ENCODE peak calls at places on chromosomes 5 and 9, in eight cellular contexts. G, R, H, L, X, S, N and J are unnamed samples.

GRCh38 chr9:112361602-112362001 is 18.3 kb upstream of the HSDL2 start:
- DNase-seq in R (no peak), H (no peak), X (peak; percentile 65), S (no peak), N (no peak), G (peak; percentile 59), L (no peak), J (no peak)

GRCh38 chr5:131999471-131999931 is 12.0 kb downstream of the ACSL6 start:
- DNase-seq in S (peak; percentile 65), G (no peak), H (no peak), R (no peak), L (no peak), N (no peak), X (no peak), J (no peak)

GRCh38 chr9:128470560-128470959 is 14.8 kb downstream of the ODF2 start:
- DNase-seq in L (no peak), G (peak; percentile 50), N (no peak), S (no peak), H (peak; percentile 57), R (no peak), X (peak; percentile 16), J (peak; percentile 43)

GRCh38 chr5:12467799-12468198 is 563.6 kb upstream of the CTNND2 start:
- DNase-seq in H (no peak), G (no peak), L (no peak), S (peak; percentile 58), R (no peak), N (no peak), X (no peak), J (no peak)

GRCh38 chr5:151388960-151389359 is 41.6 kb upstream of the SLC36A2 start:
- DNase-seq in H (no peak), N (no peak), L (no peak), G (no peak), X (no peak), S (no peak), R (no peak), J (no peak)

GRCh38 chr9:94925751-94926456 is 199.4 kb downstream of the AOPEP start:
- DNase-seq in G (no peak), H (no peak), S (no peak), R (peak; percentile 68), N (no peak), X (no peak), L (peak; percentile 81), J (no peak)

GRCh38 chr5:172223901-172224873 is 30.2 kb downstream of the EFCAB9 start:
- DNase-seq in X (no peak), G (no peak), R (no peak), N (no peak), H (no peak), L (no peak), S (no peak), J (no peak)

GRCh38 chr5:74895906-74896305 is 29.7 kb upstream of the FAM169A start:
- DNase-seq in L (no peak), N (peak; percentile 46), G (peak; percentile 59), S (no peak), R (no peak), H (no peak), X (peak; percentile 39), J (peak; percentile 40)

GRCh38 chr9:114689813-114690212 is 7.8 kb upstream of the TEX48 start:
- DNase-seq in X (no peak), L (no peak), G (no peak), R (no peak), H (no peak), S (no peak), N (no peak), J (no peak)

GRCh38 chr5:74192606-74193299 is 447.8 kb downstream of the ENC1 start:
- DNase-seq in G (no peak), H (peak; percentile 33), S (no peak), R (no peak), L (no peak), X (no peak), N (no peak), J (no peak)

GRCh38 chr5:169300468-169301385 is at the start of gene SLIT3:
- DNase-seq in G (peak; percentile 47), L (no peak), S (peak; percentile 78), X (peak; percentile 64), H (peak; percentile 78), R (no peak), N (peak; percentile 72), J (peak; percentile 40)

GRCh38 chr5:179211631-179212030 is 133.6 kb downstream of the ADAMTS2 start:
- DNase-seq in H (no peak), G (no peak), N (no peak), S (no peak), L (no peak), X (no peak), R (no peak), J (no peak)

GRCh38 chr5:125410501-125411162 is 664.2 kb upstream of the ZNF608 start:
- DNase-seq in S (no peak), H (no peak), L (no peak), N (no peak), R (no peak), G (peak; percentile 67), X (peak; percentile 46), J (no peak)

GRCh38 chr5:107959573-107960279 is 289.0 kb upstream of the EFNA5 start:
- DNase-seq in N (no peak), G (no peak), S (no peak), X (no peak), L (no peak), H (no peak), R (no peak), J (no peak)

GRCh38 chr9:113656771-113657670 is 193.5 kb downstream of the RGS3 start:
- DNase-seq in H (no peak), S (no peak), L (no peak), G (no peak), R (peak; percentile 21), X (no peak), N (no peak), J (no peak)

GRCh38 chr5:142725231-142726187 is 39.6 kb upstream of the FGF1 start:
- DNase-seq in H (no peak), R (no peak), X (no peak), N (no peak), L (no peak), G (no peak), S (no peak), J (no peak)

GRCh38 chr5:57094753-57095683 is 78.8 kb upstream of the GPBP1 start:
- DNase-seq in G (no peak), N (no peak), L (peak; percentile 68), X (peak; percentile 13), S (no peak), R (peak; percentile 82), H (no peak), J (no peak)

GRCh38 chr9:119368681-119369581 is at the start of gene BRINP1:
- DNase-seq in H (no peak), L (no peak), X (no peak), R (no peak), N (peak; percentile 15), G (no peak), S (no peak), J (no peak)

GRCh38 chr5:174078416-174078815 is 32.9 kb downstream of the NSG2 start:
- DNase-seq in R (no peak), S (no peak), G (no peak), H (no peak), X (no peak), L (no peak), N (no peak), J (no peak)

DNA sequence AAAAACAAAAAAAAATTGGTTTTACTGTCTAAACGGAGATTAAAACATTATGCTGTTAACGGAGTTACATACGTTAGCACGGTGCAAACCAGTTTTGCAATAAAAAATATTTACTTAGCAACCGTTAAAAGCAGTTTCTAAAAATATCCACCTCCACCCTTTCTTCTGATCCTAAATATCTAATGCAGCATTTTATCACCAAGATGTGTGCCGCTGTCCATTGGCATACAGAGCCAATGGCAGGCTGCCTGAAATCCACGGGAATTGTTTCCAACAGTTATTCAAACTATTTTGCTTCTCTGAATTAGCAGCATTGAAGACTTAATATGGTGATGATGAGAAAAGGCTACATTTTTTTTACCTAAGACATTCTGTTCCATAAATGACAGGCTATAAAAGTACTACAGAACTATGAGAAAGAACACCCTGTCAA is 61.6 kb downstream of the CSNK1A1 start:
- DNase-seq in X (peak; percentile 57), L (no peak), R (no peak), S (no peak), G (peak; percentile 43), H (no peak), N (no peak), J (no peak)
- H3K4me3 ChIP-seq in X (no peak overlapping the region), L (no peak overlapping the region), R (no peak overlapping the region), S (no peak overlapping the region), G (no peak overlapping the region), H (peak overlapping the region; percentile 13), N (no peak overlapping the region), J (no peak overlapping the region)

GRCh38 chr9:132910376-132910775 is 31.7 kb downstream of the SPACA9 start:
- DNase-seq in R (no peak), G (no peak), L (no peak), X (no peak), N (no peak), S (no peak), H (no peak), J (no peak)
- H3K36me3 ChIP-seq in R (peaks cover 2% of the 10 kb centered on the region), G (peaks cover 37% of the 10 kb centered on the region), L (peaks cover 2% of the 10 kb centered on the region), X (peaks cover 18% of the 10 kb centered on the region), N (peaks cover 94% of the 10 kb centered on the region), S (peaks cover 7% of the 10 kb centered on the region), H (peaks cover 95% of the 10 kb centered on the region), J (peaks cover 17% of the 10 kb centered on the region)

DNA sequence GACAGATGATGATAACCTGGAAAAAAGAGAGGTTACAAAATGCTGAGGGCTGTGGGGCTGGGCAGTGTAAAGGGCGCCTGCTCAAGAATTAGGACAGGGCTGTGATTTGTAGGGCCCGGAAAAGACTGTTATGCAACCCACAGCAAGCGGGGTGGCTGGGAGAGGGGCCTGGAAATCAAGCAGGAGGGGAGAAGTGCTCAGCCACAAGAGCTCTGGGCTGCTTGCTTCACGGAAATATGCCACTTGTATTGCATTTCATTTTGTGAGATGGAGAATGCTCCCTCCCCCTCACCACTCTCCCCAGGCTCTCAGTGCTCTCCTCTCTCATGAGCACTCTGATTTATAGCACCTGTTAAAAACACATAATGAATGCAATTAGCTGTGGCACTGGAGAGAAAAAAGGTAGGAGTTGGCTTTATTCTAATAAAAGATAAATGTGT is 8.4 kb upstream of the HAND1 start:
- DNase-seq in G (no peak), H (no peak), R (peak; percentile 34), X (no peak), N (no peak), L (no peak), S (peak; percentile 31), J (no peak)
- H3K27me3 ChIP-seq in G (peaks cover 74% of the 10 kb centered on the region), H (peaks cover 93% of the 10 kb centered on the region), R (peaks cover 9% of the 10 kb centered on the region), X (peaks cover 81% of the 10 kb centered on the region), N (peaks cover 97% of the 10 kb centered on the region), L (peaks cover 53% of the 10 kb centered on the region), S (peaks cover 68% of the 10 kb centered on the region), J (peaks cover 5% of the 10 kb centered on the region)

DNA sequence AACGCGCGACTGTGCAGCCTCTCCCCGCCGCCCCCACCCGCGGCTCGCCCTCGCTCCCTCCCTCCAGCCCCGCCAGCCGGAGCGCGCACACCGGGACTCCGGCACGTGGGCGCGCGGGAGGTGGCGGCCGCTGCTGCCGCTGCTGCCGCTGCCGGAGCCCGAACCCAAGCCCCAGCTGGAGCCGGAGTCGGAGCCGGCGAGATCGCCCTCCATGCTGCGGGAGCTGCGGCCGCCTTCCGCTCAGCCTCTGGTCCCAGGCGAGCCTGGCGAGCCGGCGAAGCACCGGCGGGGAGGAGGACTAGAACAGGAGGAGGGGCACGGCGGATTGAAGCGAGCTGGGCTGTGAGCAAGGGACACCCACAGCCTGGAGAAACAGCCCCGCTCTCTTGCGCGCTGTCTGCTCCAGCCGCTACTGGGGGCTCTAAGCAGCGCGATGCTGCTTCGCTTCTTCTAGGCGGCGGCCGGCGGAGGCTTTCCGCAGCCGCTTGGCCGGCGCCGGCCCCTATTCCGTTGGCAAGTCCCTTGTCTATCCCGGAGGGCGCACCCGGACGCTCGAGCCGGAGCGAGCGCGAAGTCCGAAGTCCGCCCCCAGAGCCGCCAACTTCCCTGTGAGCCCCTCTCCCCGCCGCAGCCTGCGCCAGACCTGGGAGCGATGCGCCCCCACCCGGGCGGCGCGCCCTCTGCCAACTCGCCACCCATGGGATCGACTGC is 598.7 kb upstream of the SGCD start:
- DNase-seq in S (peak; percentile 72), X (no peak), G (peak; percentile 16), L (no peak), R (no peak), H (peak; percentile 47), N (peak; percentile 68), J (no peak)
- H3K4me3 ChIP-seq in S (peak overlapping the region; percentile 59), X (no peak overlapping the region), G (peak overlapping the region; percentile 37), L (no peak overlapping the region), R (no peak overlapping the region), H (peak overlapping the region; percentile 48), N (peak overlapping the region; percentile 57), J (no peak overlapping the region)